ENCODE peak calls at places on chromosomes 3 and 15, in nine cellular contexts. Y is A549; K is activated CD4-positive, alpha-beta T cell treated with anti-CD3 and anti-CD28 coated beads for 48 hours; H is skeletal muscle cell; B is stimulated activated CD4-positive, alpha-beta T cell treated with anti-CD3 and anti-CD28 coated beads, Interleukin-15, amount 100 ng/mL, for 24 hours; R is iPS DF 19.7; D is LHCN-M2; Q is fibroblast of pulmonary artery; W is stimulated activated CD8-positive, alpha-beta memory T cell treated with anti-CD3 and anti-CD28 coated beads, Interleukin-2, amount 100 ng/mL, for 48 hours. I is an unnamed sample.

GRCh38 chr3:11367116-11367781 is 95.1 kb downstream of the ATG7 start:
- DNase-seq in K (no peak), Q (peak; percentile 97), B (no peak), H (peak; percentile 74), R (no peak), W (no peak), Y (peak; percentile 9), D (peak; percentile 44), I (no peak)

GRCh38 chr3:46541856-46542255 is 24.2 kb downstream of the LRRC2 start:
- DNase-seq in Y (no peak), D (no peak), W (no peak), R (no peak), Q (no peak), H (no peak), K (no peak), B (no peak), I (peak; percentile 15)

GRCh38 chr3:165816209-165816608 is 21.0 kb downstream of the BCHE start:
- DNase-seq in R (no peak), H (no peak), D (no peak), Q (no peak), K (no peak), W (no peak), Y (no peak), B (no peak), I (no peak)

GRCh38 chr15:82810863-82811421 is 1.5 kb downstream of the WHAMM start:
- DNase-seq in W (no peak), R (no peak), Y (no peak), Q (peak; percentile 10), D (no peak), H (no peak), B (peak; percentile 53), K (peak; percentile 51), I (no peak)

GRCh38 chr15:68274184-68274848 is 3.2 kb upstream of the FEM1B start:
- DNase-seq in H (no peak), B (no peak), R (no peak), W (no peak), Y (no peak), K (no peak), Q (no peak), D (no peak), I (no peak)

GRCh38 chr15:48877630-48878595 is at the start of gene EID1:
- DNase-seq in W (peak; percentile 88), B (peak; percentile 94), Y (peak; percentile 93), Q (peak; percentile 98), K (peak; percentile 95), H (peak; percentile 89), R (peak; percentile 84), D (peak; percentile 94), I (peak; percentile 97)

GRCh38 chr3:161913786-161914389 is 417.3 kb downstream of the OTOL1 start:
- DNase-seq in Y (peak; percentile 36), K (no peak), D (peak; percentile 74), R (no peak), H (peak; percentile 62), W (no peak), Q (peak; percentile 66), B (no peak), I (no peak)

GRCh38 chr3:185631108-185631507 is 45.0 kb downstream of the SENP2 start:
- DNase-seq in B (no peak), H (no peak), W (no peak), R (no peak), Y (no peak), Q (peak; percentile 24), D (peak; percentile 19), K (no peak), I (no peak)

GRCh38 chr3:70822777-70823176 is 510.3 kb upstream of the MDFIC2 start:
- DNase-seq in B (no peak), H (no peak), K (no peak), R (no peak), D (no peak), Q (no peak), W (no peak), Y (no peak), I (no peak)

GRCh38 chr3:156492801-156493261 is 62.1 kb downstream of the SSR3 start:
- DNase-seq in K (no peak), R (no peak), D (peak; percentile 82), Y (no peak), B (no peak), Q (no peak), H (peak; percentile 47), W (no peak), I (no peak)

GRCh38 chr15:68175527-68175926 is 29.6 kb downstream of the CALML4 start:
- DNase-seq in R (no peak), Q (no peak), Y (no peak), D (no peak), B (no peak), K (no peak), W (no peak), H (no peak), I (no peak)

GRCh38 chr15:57599299-57599810 is 7.7 kb downstream of the MYZAP start:
- DNase-seq in Q (no peak), H (no peak), R (no peak), Y (no peak), B (no peak), K (no peak), W (no peak), D (no peak), I (no peak)

GRCh38 chr15:90209591-90209990 is 8.5 kb downstream of the SEMA4B start:
- DNase-seq in B (peak; percentile 42), D (no peak), R (no peak), K (peak; percentile 47), W (no peak), H (no peak), Y (no peak), Q (no peak), I (no peak)

GRCh38 chr15:25470230-25470629 is 31.4 kb upstream of the UBE3A start:
- DNase-seq in Y (no peak), W (no peak), H (no peak), K (no peak), R (no peak), B (no peak), D (no peak), Q (no peak), I (no peak)

GRCh38 chr3:30476373-30477082 is 129.9 kb upstream of the TGFBR2 start:
- DNase-seq in H (no peak), Y (peak; percentile 87), K (no peak), Q (peak; percentile 65), W (no peak), D (peak; percentile 87), B (no peak), R (no peak), I (no peak)

GRCh38 chr3:2099028-2099671 is 484 bp downstream of the CNTN4 start:
- DNase-seq in W (no peak), Q (no peak), B (peak; percentile 6), Y (no peak), H (no peak), K (no peak), D (no peak), R (no peak), I (no peak)

GRCh38 chr3:58023536-58023935 is 15.3 kb downstream of the FLNB start:
- DNase-seq in D (no peak), R (no peak), H (no peak), K (no peak), W (no peak), B (no peak), Y (no peak), Q (no peak), I (no peak)

GRCh38 chr15:72113347-72114031 is 4.5 kb downstream of the MYO9A start:
- DNase-seq in W (no peak), R (no peak), D (no peak), B (no peak), K (no peak), Q (no peak), Y (no peak), H (no peak), I (no peak)

GRCh38 chr3:108222813-108223307 is 636 bp upstream of the IFT57 start:
- DNase-seq in Y (no peak), W (no peak), K (no peak), Q (peak; percentile 20), D (peak; percentile 12), H (no peak), B (no peak), R (no peak), I (no peak)

GRCh38 chr3:10493202-10493589 is 12.2 kb downstream of the ATP2B2 start:
- DNase-seq in H (no peak), K (no peak), B (no peak), R (no peak), Q (no peak), Y (no peak), D (no peak), W (no peak), I (no peak)

GRCh38 chr3:170768334-170768801 is 101.6 kb downstream of the RPL22L1 start:
- DNase-seq in H (no peak), D (peak; percentile 76), Y (no peak), Q (no peak), W (no peak), B (no peak), K (no peak), R (no peak), I (no peak)

GRCh38 chr15:72486144-72486543 is 12.0 kb downstream of the ARIH1 start:
- DNase-seq in Q (peak; percentile 16), R (no peak), D (no peak), K (no peak), W (no peak), Y (no peak), B (no peak), H (no peak), I (no peak)

GRCh38 chr3:43372809-43373587 is 86.7 kb downstream of the SNRK start:
- DNase-seq in W (no peak), Y (no peak), R (no peak), H (no peak), Q (no peak), K (no peak), D (no peak), B (no peak), I (no peak)

GRCh38 chr3:88986834-88987233 is 120.6 kb upstream of the EPHA3 start:
- DNase-seq in R (no peak), H (peak; percentile 45), B (no peak), W (no peak), K (no peak), Y (no peak), Q (peak; percentile 31), D (peak; percentile 67), I (no peak)

GRCh38 chr3:48226959-48227358 is 3.7 kb downstream of the CAMP start:
- DNase-seq in K (no peak), D (no peak), Y (no peak), B (no peak), Q (no peak), H (no peak), W (no peak), R (no peak), I (no peak)

GRCh38 chr15:63436872-63437375 is 55.3 kb upstream of the CA12 start:
- DNase-seq in D (peak; percentile 87), B (peak; percentile 81), R (no peak), Y (peak; percentile 75), Q (peak; percentile 89), K (peak; percentile 84), H (peak; percentile 64), W (peak; percentile 48), I (peak; percentile 52)

GRCh38 chr3:184361532-184361931 is at the start of the genes CLCN2 and POLR2H:
- DNase-seq in W (peak; percentile 31), R (no peak), Y (peak; percentile 28), Q (peak; percentile 49), H (no peak), D (peak; percentile 60), B (peak; percentile 71), K (peak; percentile 54), I (peak; percentile 61)

GRCh38 chr3:32510075-32510724 is 7.5 kb upstream of the CMTM6 start:
- DNase-seq in H (no peak), K (peak; percentile 74), B (peak; percentile 69), R (no peak), W (peak; percentile 46), Y (peak; percentile 77), Q (peak; percentile 81), D (peak; percentile 70), I (peak; percentile 86)

GRCh38 chr15:52491460-52491859 is 37.2 kb downstream of the MYO5A start:
- DNase-seq in R (no peak), Y (no peak), Q (peak; percentile 20), W (no peak), K (no peak), B (no peak), H (no peak), D (peak; percentile 42), I (no peak)

GRCh38 chr3:154926721-154927120 is 153.4 kb upstream of the MME start:
- DNase-seq in Y (no peak), B (no peak), Q (no peak), D (no peak), R (no peak), W (no peak), K (no peak), H (no peak), I (no peak)

GRCh38 chr15:85946986-85947385 is 132.7 kb upstream of the AGBL1 start:
- DNase-seq in R (no peak), Q (no peak), Y (no peak), H (no peak), K (no peak), D (no peak), B (no peak), W (no peak), I (no peak)